ENCODE peak calls at places on chromosomes 7 and 10, in eight cellular contexts. A is GM12878, I is HCT116, F is GM23338, C is SK-N-SH, T is Panc1, U is K562, N is HepG2. L is an unnamed sample.

GRCh38 chr7:54796150-54796549 is 37.1 kb upstream of the SEC61G start:
- DNase-seq in T (no peak), A (no peak), I (no peak), U (no peak), C (no peak), N (no peak), F (no peak), L (no peak)

GRCh38 chr7:91164531-91164930 is 99.7 kb upstream of the FZD1 start:
- DNase-seq in T (no peak), F (no peak), U (no peak), A (no peak), C (no peak), I (no peak), N (no peak), L (no peak)

GRCh38 chr10:82622478-82622877 is 747.5 kb downstream of the NRG3 start:
- DNase-seq in F (no peak), T (no peak), A (no peak), I (no peak), U (no peak), N (no peak), C (no peak), L (no peak)

GRCh38 chr10:19705273-19705672 is 111.0 kb upstream of the PLXDC2 start:
- DNase-seq in U (no peak), C (no peak), T (no peak), N (no peak), I (no peak), F (no peak), A (no peak), L (no peak)

GRCh38 chr10:62917475-62918238 is 101.5 kb upstream of the EGR2 start:
- DNase-seq in A (no peak), I (no peak), T (no peak), U (no peak), F (no peak), C (no peak), N (no peak), L (no peak)

GRCh38 chr7:66138994-66139752 is 24.5 kb downstream of the CRCP start:
- DNase-seq in N (no peak), C (peak), F (no peak), A (no peak), U (no peak), T (no peak), I (no peak), L (no peak)

GRCh38 chr10:624605-625334 is 64.7 kb downstream of the DIP2C start:
- DNase-seq in C (peak), F (peak), U (no peak), A (no peak), T (peak), N (peak), I (no peak), L (no peak)

GRCh38 chr7:74051629-74052410 is 23.8 kb downstream of the ELN start:
- DNase-seq in F (peak), I (peak), T (no peak), A (no peak), N (peak), C (peak), U (peak), L (no peak)

GRCh38 chr7:131502810-131503545 is 53.5 kb downstream of the PODXL start:
- DNase-seq in F (no peak), N (peak), I (no peak), T (no peak), A (no peak), U (no peak), C (peak), L (no peak)

GRCh38 chr10:124138195-124138882 is 44.9 kb upstream of the CHST15 start:
- DNase-seq in N (no peak), T (no peak), C (no peak), F (no peak), U (no peak), I (no peak), A (no peak), L (no peak)

GRCh38 chr10:58488921-58489320 is 23.8 kb upstream of the BICC1 start:
- DNase-seq in C (no peak), F (no peak), N (no peak), A (no peak), T (no peak), I (no peak), U (no peak), L (no peak)

DNA sequence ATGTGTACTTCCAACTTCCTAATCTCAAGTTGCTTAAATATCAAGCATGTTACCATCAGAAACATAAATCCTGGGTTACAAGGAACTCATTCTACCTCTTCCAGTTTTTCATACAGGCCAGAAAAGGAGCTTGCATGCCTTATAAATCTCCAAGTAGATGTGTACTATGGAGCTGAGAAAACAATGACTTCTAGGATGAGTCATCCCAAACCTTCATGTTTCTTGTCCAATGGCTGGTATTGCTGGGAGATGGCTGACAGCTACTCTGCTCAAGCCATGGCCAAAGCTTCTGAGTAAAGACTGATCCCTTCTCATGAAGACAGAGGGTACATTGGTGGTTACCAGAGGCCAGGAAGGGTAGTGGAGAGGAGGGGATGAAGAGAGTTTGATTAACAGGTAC is 8.6 kb downstream of the RAPGEF5 start:
- DNase-seq in F (no peak), C (no peak), N (no peak), A (no peak), T (no peak), U (peak), I (no peak), L (no peak)
- TF ChIP-seq REST in F (no peak), C (no peak), N (no peak), A (no peak), T (no peak), U (no peak), I (no peak), L (no peak)

GRCh38 chr10:72695496-72695895 is 3.6 kb downstream of the MCU start:
- DNase-seq in U (no peak), I (no peak), C (no peak), A (no peak), N (no peak), T (no peak), F (no peak), L (no peak)

GRCh38 chr10:72692897-72693598 is 1.1 kb downstream of the MCU start:
- DNase-seq in T (no peak), N (no peak), I (no peak), A (no peak), U (no peak), F (no peak), C (no peak), L (peak)

GRCh38 chr10:72692057-72692891 is at the start of gene MCU:
- DNase-seq in N (no peak), U (peak), C (peak), I (no peak), A (no peak), T (no peak), F (peak), L (peak)

GRCh38 chr10:72693599-72693915 is 1.6 kb downstream of the MCU start:
- DNase-seq in U (no peak), I (no peak), F (no peak), T (no peak), A (no peak), N (no peak), C (no peak), L (no peak)

GRCh38 chr10:72694476-72695369 is 2.8 kb downstream of the MCU start:
- DNase-seq in U (no peak), T (no peak), A (no peak), N (peak), F (no peak), I (no peak), C (peak), L (peak)
- TF ChIP-seq POLR2AphosphoS5 in U (no peak), T (no peak), A (no peak), N (no peak), F (no peak), I (no peak), C (no peak), L (peak)

GRCh38 chr10:11227103-11227502 is 209.4 kb downstream of the CELF2 start:
- DNase-seq in F (no peak), A (no peak), N (no peak), C (no peak), I (no peak), T (no peak), U (no peak), L (peak)
- TF ChIP-seq REST in F (no peak), A (no peak), N (no peak), C (no peak), I (no peak), T (no peak), U (no peak), L (no peak)

GRCh38 chr10:71234970-71235681 is 22.8 kb downstream of the UNC5B start:
- DNase-seq in T (no peak), N (no peak), U (peak), A (no peak), F (no peak), I (no peak), C (peak), L (no peak)
- TF ChIP-seq POLR2AphosphoS5 in T (no peak), N (no peak), U (no peak), A (no peak), F (no peak), I (no peak), C (no peak), L (no peak)

GRCh38 chr7:23353172-23353571 is 54.0 kb downstream of the MALSU1 start:
- DNase-seq in T (no peak), C (no peak), I (no peak), N (no peak), A (peak), F (no peak), U (no peak), L (no peak)

GRCh38 chr7:23356726-23357125 is 57.6 kb downstream of the MALSU1 start:
- DNase-seq in N (no peak), I (no peak), F (no peak), T (no peak), U (no peak), A (no peak), C (no peak), L (no peak)

GRCh38 chr7:23358152-23358674 is 59.1 kb downstream of the MALSU1 start:
- DNase-seq in U (no peak), I (no peak), A (no peak), T (no peak), F (no peak), C (no peak), N (peak), L (no peak)

GRCh38 chr7:23356168-23356567 is 57.0 kb downstream of the MALSU1 start:
- DNase-seq in A (no peak), U (no peak), C (no peak), F (no peak), T (no peak), I (no peak), N (no peak), L (no peak)

DNA sequence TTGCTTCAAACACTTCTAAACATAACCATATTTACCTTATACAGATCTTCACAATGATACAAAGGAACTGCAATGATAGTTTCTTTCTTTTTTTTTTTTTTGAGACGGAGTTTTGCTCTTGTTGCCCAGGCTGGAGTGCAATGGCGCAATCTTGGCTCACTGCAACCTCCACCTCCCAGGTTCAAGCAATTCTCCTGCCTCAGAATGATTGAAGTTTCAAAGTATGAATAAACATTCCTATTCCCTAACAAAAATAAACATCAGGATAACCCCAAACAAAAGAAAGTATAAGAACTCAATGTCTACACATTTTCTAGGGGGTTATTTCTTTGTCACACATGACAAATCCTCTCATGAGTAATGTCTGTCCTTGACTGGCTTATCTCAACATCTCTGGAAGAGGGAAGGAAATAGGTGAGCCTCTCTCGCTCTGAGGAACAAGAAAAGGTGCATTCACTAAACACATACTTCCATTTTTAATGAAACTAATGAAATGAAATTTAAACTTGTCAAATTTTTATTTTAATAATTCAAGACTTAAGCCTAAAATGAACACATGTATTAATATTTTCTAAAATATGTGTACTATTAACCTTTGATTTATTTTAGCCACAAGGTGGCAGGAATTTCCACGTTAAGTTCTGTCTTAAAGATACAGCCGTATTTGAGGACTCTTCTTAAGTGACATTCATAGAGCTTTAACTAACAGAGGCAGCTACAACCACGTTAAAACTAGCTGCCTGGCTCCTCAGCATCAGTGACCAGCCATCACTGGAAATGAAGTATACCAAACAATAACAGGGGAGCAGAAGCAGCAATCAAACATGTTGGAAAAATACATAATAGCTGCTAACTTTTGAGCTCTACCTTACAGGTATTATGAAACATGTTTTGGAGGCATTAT is 58.3 kb downstream of the MALSU1 start:
- DNase-seq in F (peak), C (no peak), A (no peak), N (peak), T (peak), U (peak), I (peak), L (no peak)
- TF ChIP-seq REST in F (no peak), C (no peak), A (no peak), N (no peak), T (no peak), U (no peak), I (no peak), L (no peak)

DNA sequence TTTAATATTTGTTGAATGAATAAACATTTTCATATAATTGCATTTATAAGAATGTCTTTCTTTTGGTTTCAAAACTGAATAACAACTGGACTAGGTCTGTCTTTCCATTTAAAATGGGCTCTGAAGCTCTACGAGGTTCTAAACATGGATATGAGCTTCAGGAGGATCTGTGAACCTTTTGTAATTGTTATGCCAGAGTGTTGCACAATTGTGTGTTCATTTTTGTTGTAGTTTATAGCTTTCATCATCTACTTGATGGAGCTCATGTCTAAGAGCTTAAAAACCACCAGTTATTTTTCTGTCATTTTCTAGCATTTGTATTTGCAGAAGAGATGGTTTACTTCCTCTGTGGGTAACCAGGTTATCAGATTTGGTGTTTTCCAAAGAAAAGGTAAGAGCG is 265.7 kb upstream of the NPY start:
- DNase-seq in T (no peak), A (no peak), F (no peak), C (no peak), I (no peak), U (no peak), N (no peak), L (no peak)
- TF ChIP-seq POLR2AphosphoS5 in T (no peak), A (no peak), F (no peak), C (no peak), I (no peak), U (no peak), N (no peak), L (no peak)

GRCh38 chr10:36023939-36024338 is 381.8 kb upstream of the FZD8 start:
- DNase-seq in C (no peak), U (no peak), F (peak), A (no peak), N (peak), T (no peak), I (no peak), L (no peak)
- TF ChIP-seq REST in C (no peak), U (no peak), F (no peak), A (no peak), N (no peak), T (no peak), I (no peak), L (no peak)